ENCODE peak calls at places on chromosome 12, in ten cellular contexts. S, W, H, F, R, E, U, O, J and X are unnamed samples.

GRCh38 chr12:76020731-76021672 is 10.6 kb downstream of the PHLDA1 start:
- DNase-seq in S (peak), W (peak), H (peak), F (peak), R (peak), E (peak), U (peak), O (peak), J (no peak), X (no peak)

GRCh38 chr12:81245458-81245857 is 167.6 kb downstream of the ACSS3 start:
- DNase-seq in S (no peak), W (no peak), H (no peak), F (no peak), R (no peak), E (peak), U (no peak), O (no peak), J (no peak), X (no peak)

GRCh38 chr12:43852744-43853143 is 16.9 kb downstream of the TMEM117 start:
- DNase-seq in S (no peak), W (no peak), H (no peak), F (no peak), R (no peak), E (no peak), U (no peak), O (no peak), J (no peak), X (no peak)

GRCh38 chr12:81105687-81106086 is 27.8 kb downstream of the ACSS3 start:
- DNase-seq in S (no peak), W (no peak), H (no peak), F (no peak), R (no peak), E (no peak), U (no peak), O (no peak), J (no peak), X (no peak)

GRCh38 chr12:15474766-15475165 is 152.5 kb downstream of the PTPRO start:
- DNase-seq in S (no peak), W (no peak), H (no peak), F (no peak), R (no peak), E (no peak), U (no peak), O (no peak), J (no peak), X (no peak)

GRCh38 chr12:22101749-22102243 is 55.8 kb downstream of the CMAS start:
- DNase-seq in S (no peak), W (peak), H (peak), F (peak), R (no peak), E (peak), U (peak), O (no peak), J (no peak), X (no peak)

GRCh38 chr12:39923364-39923763 is 182.5 kb downstream of the SLC2A13 start:
- DNase-seq in S (no peak), W (no peak), H (no peak), F (no peak), R (no peak), E (no peak), U (no peak), O (no peak), J (no peak), X (no peak)

GRCh38 chr12:32482226-32482625 is 82.9 kb downstream of the FGD4 start:
- DNase-seq in S (no peak), W (no peak), H (no peak), F (no peak), R (no peak), E (peak), U (no peak), O (no peak), J (no peak), X (no peak)

GRCh38 chr12:113882690-113883089 is 83.4 kb downstream of the RBM19 start:
- DNase-seq in S (no peak), W (no peak), H (no peak), F (no peak), R (no peak), E (no peak), U (no peak), O (no peak), J (no peak), X (no peak)